ENCODE peak calls at places on chromosome 9, in six cellular contexts. T is ovary, A is lower leg skin, J is left ventricle myocardium inferior, Q is heart left ventricle, V is heart right ventricle. Z is an unnamed sample.

GRCh38 chr9:125568616-125569015 is 138.4 kb downstream of the MAPKAP1 start:
- DNase-seq in T (no peak), A (no peak), J (no peak), Q (no peak), V (no peak), Z (peak; percentile 85)

GRCh38 chr9:18526686-18527085 is 52.7 kb downstream of the ADAMTSL1 start:
- DNase-seq in T (no peak), A (no peak), J (no peak), Q (no peak), V (no peak), Z (no peak)

GRCh38 chr9:124021385-124021769 is 9.8 kb downstream of the LHX2 start:
- DNase-seq in T (no peak), A (no peak), J (no peak), Q (no peak), V (no peak), Z (no peak)

GRCh38 chr9:25017779-25018178 is 472.1 kb upstream of the IZUMO3 start:
- DNase-seq in T (no peak), A (no peak), J (no peak), Q (no peak), V (no peak), Z (no peak)

GRCh38 chr9:93033541-93033940 is 25.0 kb upstream of the SUSD3 start:
- DNase-seq in T (no peak), A (no peak), J (no peak), Q (no peak), V (no peak), Z (no peak)

GRCh38 chr9:76926324-76926731 is 20.4 kb upstream of the PRUNE2 start:
- DNase-seq in T (no peak), A (no peak), J (no peak), Q (no peak), V (no peak), Z (peak; percentile 93)

GRCh38 chr9:23829580-23830458 is 3.8 kb upstream of the ELAVL2 start:
- DNase-seq in T (no peak), A (no peak), J (no peak), Q (no peak), V (no peak), Z (peak; percentile 20)

GRCh38 chr9:125240649-125240999 is 519 bp downstream of the HSPA5 start:
- DNase-seq in T (no peak), A (no peak), J (no peak), Q (no peak), V (no peak), Z (peak; percentile 34)

GRCh38 chr9:82148849-82149544 is 160.4 kb downstream of the SPATA31D1 start:
- DNase-seq in T (no peak), A (no peak), J (no peak), Q (no peak), V (no peak), Z (peak; percentile 99)

GRCh38 chr9:5633243-5633642 is 4.3 kb downstream of the RIC1 start:
- DNase-seq in T (no peak), A (no peak), J (no peak), Q (no peak), V (no peak), Z (peak; percentile 47)

GRCh38 chr9:119458068-119458467 is 88.8 kb upstream of the BRINP1 start:
- DNase-seq in T (no peak), A (no peak), J (no peak), Q (no peak), V (no peak), Z (no peak)

GRCh38 chr9:127123239-127123935 is 952 bp upstream of the ANGPTL2 start:
- DNase-seq in T (peak; percentile 80), A (peak; percentile 87), J (no peak), Q (no peak), V (no peak), Z (peak; percentile 32)

GRCh38 chr9:119278138-119278537 is 91.1 kb downstream of the BRINP1 start:
- DNase-seq in T (no peak), A (no peak), J (no peak), Q (no peak), V (no peak), Z (no peak)

GRCh38 chr9:21395778-21396717 is 10.8 kb upstream of the IFNA2 start:
- DNase-seq in T (peak; percentile 49), A (peak; percentile 93), J (peak; percentile 45), Q (peak; percentile 51), V (peak; percentile 29), Z (peak; percentile 23)

GRCh38 chr9:93288891-93289883 is 105.2 kb downstream of the WNK2 start:
- DNase-seq in T (peak; percentile 9), A (peak; percentile 78), J (no peak), Q (no peak), V (no peak), Z (no peak)

GRCh38 chr9:78620764-78621163 is 323.8 kb downstream of the PSAT1 start:
- DNase-seq in T (no peak), A (no peak), J (no peak), Q (no peak), V (no peak), Z (peak; percentile 54)

GRCh38 chr9:133048595-133048994 is 13.2 kb upstream of the CEL start:
- DNase-seq in T (no peak), A (no peak), J (no peak), Q (no peak), V (no peak), Z (no peak)

GRCh38 chr9:93473411-93473810 is 20.0 kb upstream of the FAM120AOS start:
- DNase-seq in T (no peak), A (no peak), J (no peak), Q (no peak), V (no peak), Z (peak; percentile 64)

GRCh38 chr9:128082173-128082572 is 14.1 kb downstream of the SLC25A25 start:
- DNase-seq in T (no peak), A (no peak), J (no peak), Q (no peak), V (no peak), Z (no peak)

GRCh38 chr9:20703146-20703545 is 19.1 kb downstream of the FOCAD start:
- DNase-seq in T (no peak), A (no peak), J (no peak), Q (no peak), V (no peak), Z (no peak)

GRCh38 chr9:72315510-72316287 is 49.3 kb downstream of the ZFAND5 start:
- DNase-seq in T (no peak), A (no peak), J (no peak), Q (no peak), V (no peak), Z (peak; percentile 65)

DNA sequence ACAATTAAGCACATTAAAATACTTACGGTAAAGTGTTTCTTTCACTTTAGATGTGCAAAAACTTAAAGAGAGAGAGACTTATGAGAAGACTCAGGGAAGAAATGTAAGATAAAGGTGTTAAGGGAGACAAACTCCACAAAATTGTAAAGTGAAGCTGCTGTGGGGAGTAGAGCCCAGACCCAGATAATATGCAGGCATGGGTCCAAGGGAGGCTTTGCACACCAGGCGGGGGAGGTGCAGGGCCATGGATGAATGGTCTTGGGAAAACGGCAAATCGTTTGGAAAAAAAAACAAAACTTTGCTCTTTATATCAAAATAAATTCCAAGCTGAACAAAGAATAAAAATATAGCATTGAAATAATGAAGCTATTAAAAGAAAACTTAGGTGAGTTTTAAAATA is 9.1 kb downstream of the SYK start:
- DNase-seq in T (no peak), A (no peak), J (no peak), Q (no peak), V (no peak), Z (no peak)
- H3K4me3 ChIP-seq in T (no peak overlapping the region), A (no peak overlapping the region), J (no peak overlapping the region), Q (no peak overlapping the region), V (no peak overlapping the region), Z (no peak overlapping the region)

GRCh38 chr9:121860213-121860612 is 208.8 kb downstream of the DAB2IP start:
- DNase-seq in T (no peak), A (peak; percentile 67), J (no peak), Q (no peak), V (no peak), Z (no peak)

GRCh38 chr9:121859646-121860045 is 208.2 kb downstream of the DAB2IP start:
- DNase-seq in T (no peak), A (no peak), J (no peak), Q (no peak), V (no peak), Z (no peak)

GRCh38 chr9:121857941-121858340 is 206.5 kb downstream of the DAB2IP start:
- DNase-seq in T (no peak), A (no peak), J (no peak), Q (no peak), V (no peak), Z (no peak)

GRCh38 chr9:121860744-121861143 is 209.3 kb downstream of the DAB2IP start:
- DNase-seq in T (peak; percentile 70), A (peak; percentile 91), J (peak; percentile 55), Q (no peak), V (peak; percentile 31), Z (peak; percentile 85)

DNA sequence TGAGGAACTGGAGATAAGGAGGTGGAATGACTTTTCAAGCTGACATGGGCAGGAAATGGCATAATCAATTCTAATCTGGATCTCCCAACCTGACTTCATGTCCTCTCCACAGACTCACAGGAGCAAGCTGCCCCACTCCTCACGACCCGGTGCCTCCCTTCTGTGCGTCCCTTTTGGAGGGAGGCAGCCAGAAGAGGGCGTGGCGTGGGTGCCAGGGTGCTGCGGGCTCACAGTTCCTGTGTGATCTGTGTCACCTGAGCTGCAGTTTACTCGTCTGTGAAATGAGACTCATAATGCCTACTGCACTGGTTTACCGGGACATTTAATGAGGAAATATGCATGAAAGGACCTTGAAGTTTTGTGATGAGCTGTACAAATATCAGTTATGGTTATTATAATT is 207.4 kb downstream of the DAB2IP start:
- DNase-seq in T (no peak), A (no peak), J (no peak), Q (no peak), V (no peak), Z (no peak)
- TF ChIP-seq CTCF in T (no peak), A (no peak), J (no peak), Q (no peak), V (no peak), Z (no peak)

DNA sequence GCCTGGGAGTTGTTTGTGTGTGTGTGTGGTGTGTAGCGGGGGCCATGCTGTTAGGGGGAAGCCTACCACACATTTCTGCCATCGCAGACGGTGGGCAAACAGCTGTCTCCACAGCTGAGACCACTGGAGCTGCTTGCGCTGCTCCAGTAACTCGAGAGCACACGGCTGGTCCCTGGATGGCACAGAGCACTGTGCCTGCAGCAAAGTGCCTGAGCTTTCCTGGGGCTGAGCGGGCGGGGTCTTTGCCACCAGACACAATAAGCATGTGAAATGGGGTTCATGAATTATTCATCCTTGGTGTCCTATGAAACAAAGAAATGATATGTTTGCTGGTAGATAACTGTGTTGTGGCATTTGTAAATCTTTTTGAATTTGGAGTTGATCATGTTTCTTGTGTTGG is 151.6 kb upstream of the MPDZ start:
- DNase-seq in T (no peak), A (no peak), J (no peak), Q (no peak), V (no peak), Z (no peak)
- H3K4me3 ChIP-seq in T (no peak overlapping the region), A (no peak overlapping the region), J (no peak overlapping the region), Q (no peak overlapping the region), V (no peak overlapping the region), Z (no peak overlapping the region)

GRCh38 chr9:110115868-110116542 is 92.0 kb downstream of the C9orf152 start:
- DNase-seq in T (no peak), A (no peak), J (no peak), Q (no peak), V (no peak), Z (peak; percentile 81)

GRCh38 chr9:110114086-110114887 is 93.7 kb downstream of the C9orf152 start:
- DNase-seq in T (no peak), A (no peak), J (no peak), Q (no peak), V (no peak), Z (no peak)

GRCh38 chr9:110115341-110115820 is 92.6 kb downstream of the C9orf152 start:
- DNase-seq in T (no peak), A (no peak), J (peak; percentile 48), Q (peak; percentile 46), V (peak; percentile 52), Z (peak; percentile 74)

GRCh38 chr9:110116543-110116885 is 91.4 kb downstream of the C9orf152 start:
- DNase-seq in T (no peak), A (no peak), J (no peak), Q (no peak), V (no peak), Z (peak; percentile 90)

GRCh38 chr9:110114888-110115259 is 93.1 kb downstream of the C9orf152 start:
- DNase-seq in T (no peak), A (no peak), J (peak; percentile 21), Q (peak; percentile 49), V (peak; percentile 56), Z (peak; percentile 70)
- TF ChIP-seq CTCF in T (no peak), A (no peak), J (peak; percentile 34), Q (no peak), V (no peak), Z (peak; percentile 35)

Z was measured in fibroblast of the aortic adventitia.